ENCODE peak calls at places on chromosomes 12 and 14, in ten cellular contexts. U is mammary epithelial cell, Q is hepatocyte, C is esophagus squamous epithelium, K is ascending aorta, N is PC-3, T is uterus, V is spleen, P is OCI-LY7, R is fibroblast of mammary gland. L is an unnamed sample.

GRCh38 chr14:56648508-56649301 is 69.1 kb downstream of the TMEM260 start:
- DNase-seq in T (no peak), N (no peak), P (no peak), V (no peak), U (no peak), K (no peak), C (no peak), R (no peak), Q (no peak), L (no peak)

GRCh38 chr14:56339855-56340701 is 221.9 kb downstream of the PELI2 start:
- DNase-seq in Q (peak), K (peak), U (peak), N (peak), C (no peak), V (peak), T (peak), R (peak), P (peak), L (peak)

GRCh38 chr12:81627336-81628189 is 131.6 kb downstream of the PPFIA2 start:
- DNase-seq in C (no peak), T (no peak), N (peak), K (no peak), P (peak), U (peak), Q (peak), V (no peak), R (peak), L (peak)

GRCh38 chr14:60353410-60353809 is 104.4 kb downstream of the PPM1A start:
- DNase-seq in V (no peak), N (no peak), U (no peak), K (no peak), C (no peak), P (no peak), R (no peak), Q (no peak), T (no peak), L (no peak)

GRCh38 chr12:29763301-29763683 is 20.4 kb downstream of the TMTC1 start:
- DNase-seq in Q (no peak), N (no peak), U (no peak), C (no peak), P (no peak), V (no peak), K (no peak), T (no peak), R (no peak), L (no peak)

GRCh38 chr12:13799574-13799973 is 181.8 kb downstream of the GRIN2B start:
- DNase-seq in N (no peak), P (no peak), C (no peak), Q (no peak), T (no peak), R (no peak), U (no peak), K (no peak), V (no peak), L (no peak)

GRCh38 chr12:48296586-48297396 is 53.9 kb downstream of the ZNF641 start:
- DNase-seq in P (no peak), U (peak), R (peak), T (peak), Q (peak), N (peak), V (peak), K (peak), C (no peak), L (peak)

GRCh38 chr12:75735853-75736252 is 224.4 kb upstream of the KRR1 start:
- DNase-seq in K (no peak), C (no peak), N (peak), V (no peak), U (peak), P (no peak), Q (no peak), R (peak), T (no peak), L (no peak)

GRCh38 chr14:69727860-69728259 is 39.1 kb upstream of the SRSF5 start:
- DNase-seq in C (no peak), V (no peak), Q (no peak), P (no peak), T (no peak), N (no peak), R (no peak), K (no peak), U (no peak), L (no peak)

GRCh38 chr14:36672095-36672494 is 10.4 kb downstream of the PAX9 start:
- DNase-seq in U (no peak), Q (no peak), K (no peak), C (no peak), N (no peak), T (no peak), R (no peak), P (no peak), V (no peak), L (no peak)

GRCh38 chr12:87383705-87384104 is 645.5 kb downstream of the C12orf50 start:
- DNase-seq in T (no peak), Q (peak), U (peak), P (no peak), R (no peak), V (no peak), N (peak), C (no peak), K (no peak), L (no peak)

GRCh38 chr12:49540229-49541139 is 1.7 kb downstream of the KCNH3 start:
- DNase-seq in U (peak), C (no peak), R (no peak), T (no peak), N (peak), P (no peak), Q (no peak), V (peak), K (no peak), L (no peak)

GRCh38 chr14:105913221-105913620 is 386.8 kb downstream of the TMEM121 start:
- DNase-seq in R (no peak), T (no peak), K (no peak), Q (no peak), C (no peak), P (no peak), V (peak), U (no peak), N (no peak), L (no peak)

GRCh38 chr14:33676135-33676566 is 274.7 kb downstream of the EGLN3 start:
- DNase-seq in P (no peak), T (no peak), K (no peak), R (peak), V (no peak), U (peak), C (no peak), N (peak), Q (peak), L (peak)

GRCh38 chr12:23504641-23505399 is 444.6 kb downstream of the SOX5 start:
- DNase-seq in U (no peak), N (no peak), P (no peak), K (no peak), T (no peak), R (no peak), V (no peak), C (no peak), Q (no peak), L (no peak)

GRCh38 chr12:106974525-106974924 is 12.4 kb downstream of the MTERF2 start:
- DNase-seq in R (no peak), U (no peak), Q (peak), T (no peak), P (peak), K (no peak), C (no peak), N (no peak), V (no peak), L (no peak)

GRCh38 chr14:22814945-22815713 is at the start of gene SLC7A7:
- DNase-seq in V (peak), N (no peak), C (no peak), P (peak), U (no peak), R (no peak), Q (peak), K (no peak), T (no peak), L (peak)
- H3K4me3 ChIP-seq in V (peak), N (no peak), C (no peak), P (peak), U (no peak), R (no peak), Q (peak), K (peak), T (no peak), L (peak)

DNA sequence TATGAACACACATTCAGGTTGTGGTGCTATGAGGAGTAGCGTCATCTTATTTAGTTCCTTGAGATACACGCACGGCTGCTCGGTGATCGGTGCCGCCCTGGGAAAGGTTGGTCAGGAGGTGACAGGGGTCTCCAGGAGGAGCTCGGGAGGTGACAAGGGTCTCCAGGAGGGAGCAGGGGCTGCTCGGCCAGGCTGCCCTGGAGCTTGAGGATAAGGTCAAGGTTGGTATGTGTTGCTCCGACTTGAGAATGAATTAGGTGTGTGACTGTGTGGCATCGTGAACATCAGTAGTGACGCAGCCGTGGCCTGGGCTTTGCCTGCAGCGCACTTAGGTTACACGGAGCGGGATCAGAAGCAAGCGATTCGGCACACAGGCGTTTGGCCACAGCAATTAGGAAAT is 36.2 kb downstream of the CCDC92 start:
- DNase-seq in U (no peak), P (no peak), K (no peak), V (no peak), Q (no peak), C (no peak), N (no peak), T (no peak), R (no peak), L (no peak)
- TF ChIP-seq CTCF in U (no peak), P (no peak), K (no peak), V (no peak), Q (no peak), C (no peak), N (no peak), T (no peak), R (no peak), L (no peak)

GRCh38 chr14:47674148-47674545 is 1.3 kb downstream of the MDGA2 start:
- DNase-seq in Q (peak), T (no peak), K (no peak), C (no peak), R (no peak), U (no peak), P (no peak), V (peak), N (no peak), L (no peak)

GRCh38 chr14:47674546-47675238 is 713 bp downstream of the MDGA2 start:
- DNase-seq in C (no peak), R (no peak), Q (peak), U (no peak), N (no peak), K (no peak), T (no peak), V (peak), P (no peak), L (no peak)

GRCh38 chr14:47675489-47676300 is at the start of gene MDGA2:
- DNase-seq in P (no peak), N (no peak), U (peak), K (no peak), R (peak), C (no peak), T (no peak), V (peak), Q (peak), L (no peak)

GRCh38 chr14:47676301-47676617 is 854 bp upstream of the MDGA2 start:
- DNase-seq in Q (no peak), U (no peak), P (no peak), T (no peak), K (no peak), R (no peak), C (no peak), V (no peak), N (no peak), L (no peak)

DNA sequence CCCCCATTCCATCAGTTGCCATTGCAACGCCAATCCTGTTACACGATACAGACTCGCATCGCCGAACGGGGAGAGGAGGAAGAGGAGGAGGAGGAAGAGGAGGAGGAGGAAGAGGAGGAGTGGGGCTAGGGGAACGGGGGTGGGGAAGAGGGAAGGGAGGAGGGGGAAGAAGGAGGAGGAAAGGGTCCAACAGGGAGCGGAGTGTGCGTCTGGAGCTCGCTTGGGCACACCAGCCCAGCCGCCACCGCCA is 241 bp downstream of the MDGA2 start:
- DNase-seq in R (no peak), P (no peak), Q (no peak), V (no peak), C (no peak), U (peak), T (no peak), N (no peak), K (no peak), L (no peak)
- H3K4me3 ChIP-seq in R (no peak), P (no peak), Q (peak), V (peak), C (no peak), U (no peak), T (no peak), N (no peak), K (peak), L (no peak)

DNA sequence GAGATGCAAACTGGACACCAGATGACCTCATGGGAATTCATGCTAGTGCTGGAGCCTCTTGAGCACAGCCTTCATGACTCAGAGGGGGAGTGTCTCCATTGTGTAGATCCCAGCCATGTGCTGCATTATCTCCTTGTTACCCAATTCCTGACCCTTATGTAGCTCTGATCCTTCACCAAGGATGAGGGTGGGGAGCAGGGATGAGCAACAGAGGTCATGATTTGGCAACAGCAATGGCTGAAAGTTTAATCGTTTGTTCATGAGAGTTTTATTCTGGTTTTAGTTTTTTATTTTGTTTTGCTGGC is 9.5 kb upstream of the BDKRB1 start:
- DNase-seq in T (no peak), U (peak), V (no peak), P (no peak), Q (peak), R (peak), K (no peak), N (peak), C (no peak), L (peak)
- TF ChIP-seq CTCF in T (no peak), U (peak), V (no peak), P (no peak), Q (no peak), R (no peak), K (no peak), N (no peak), C (no peak), L (no peak)

DNA sequence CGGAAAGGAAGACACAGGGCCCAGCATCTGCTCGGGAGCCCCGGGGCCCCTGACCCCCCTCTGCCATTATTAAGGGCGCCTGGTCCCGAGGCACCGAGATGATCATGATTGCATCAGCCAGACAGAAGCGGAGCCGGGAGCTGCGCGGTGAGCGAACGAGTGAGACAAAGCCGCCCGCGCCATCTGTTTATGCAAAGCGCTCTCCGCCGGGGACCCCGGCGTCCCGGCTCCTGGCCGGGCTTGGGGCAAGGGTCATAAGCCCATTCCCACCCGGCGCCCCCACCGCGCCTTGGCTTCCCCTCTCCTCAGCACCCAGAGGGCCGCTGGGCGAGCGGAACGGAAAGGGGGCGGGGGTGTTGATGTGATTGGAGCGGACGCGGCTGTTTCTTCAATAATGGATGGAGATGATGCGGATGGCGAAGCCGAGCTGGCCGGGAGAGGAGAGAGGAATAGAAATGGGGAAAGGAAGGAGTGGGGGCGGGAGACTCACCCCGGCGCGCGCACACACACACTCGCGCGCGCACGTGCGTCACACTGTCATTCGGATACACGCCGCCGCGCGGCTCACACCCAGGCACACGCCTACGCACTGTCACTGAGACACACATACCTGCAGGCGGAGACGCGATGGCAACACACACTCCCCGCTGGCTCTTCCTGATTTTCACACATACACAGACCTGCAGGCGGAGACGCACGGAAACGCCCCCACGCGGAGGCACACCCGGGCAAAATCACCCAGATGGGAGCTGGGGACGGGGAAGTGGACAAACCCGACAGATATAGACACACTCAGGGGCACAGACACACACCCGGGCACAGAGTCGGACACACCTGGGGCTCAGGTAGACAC is 10.7 kb downstream of the STAC3 start:
- DNase-seq in T (no peak), K (no peak), Q (peak), P (peak), C (no peak), U (peak), N (peak), R (peak), V (peak), L (peak)
- H3K4me3 ChIP-seq in T (peak), K (peak), Q (peak), P (peak), C (peak), U (peak), N (peak), R (peak), V (peak), L (peak)

GRCh38 chr12:45284096-45284901 is 68.4 kb downstream of the ANO6 start:
- DNase-seq in P (no peak), V (no peak), Q (peak), U (no peak), N (peak), T (no peak), C (no peak), K (no peak), R (peak), L (peak)
- TF ChIP-seq CTCF in P (no peak), V (no peak), Q (no peak), U (no peak), N (no peak), T (no peak), C (no peak), K (no peak), R (no peak), L (peak)

GRCh38 chr12:131896811-131897270 is 2.4 kb downstream of the ULK1 start:
- DNase-seq in Q (no peak), U (no peak), T (peak), C (no peak), V (peak), P (no peak), N (no peak), R (no peak), K (no peak), L (no peak)
- H3K4me3 ChIP-seq in Q (no peak), U (peak), T (peak), C (peak), V (peak), P (no peak), N (peak), R (peak), K (peak), L (peak)